ENCODE peak calls at places on chromosomes 3 and 15, in nine cellular contexts. K, S, Z, Y, I, R, G, L and A are unnamed samples.

GRCh38 chr3:15527031-15527459 is 5.5 kb upstream of the COLQ start:
- DNase-seq in K (no peak), S (no peak), Z (no peak), Y (peak), I (no peak), R (no peak), G (no peak), L (no peak), A (no peak)

GRCh38 chr15:101808201-101808600 is 3.8 kb upstream of the OR4F15 start:
- DNase-seq in K (no peak), S (no peak), Z (no peak), Y (no peak), I (no peak), R (no peak), G (no peak), L (no peak), A (no peak)

GRCh38 chr3:141915016-141915415 is 38.6 kb downstream of the ATP1B3 start:
- DNase-seq in K (no peak), S (no peak), Z (peak), Y (no peak), I (no peak), R (no peak), G (no peak), L (no peak), A (no peak)

GRCh38 chr15:85753261-85753660 is 41.5 kb downstream of the KLHL25 start:
- DNase-seq in K (no peak), S (no peak), Z (no peak), Y (no peak), I (no peak), R (no peak), G (no peak), L (no peak), A (no peak)

GRCh38 chr3:125401402-125401801 is 26.3 kb upstream of the ZNF148 start:
- DNase-seq in K (no peak), S (no peak), Z (no peak), Y (peak), I (no peak), R (no peak), G (no peak), L (no peak), A (no peak)

GRCh38 chr3:117628896-117629295 is 919.3 kb downstream of the TUSC7 start:
- DNase-seq in K (peak), S (no peak), Z (peak), Y (no peak), I (no peak), R (no peak), G (peak), L (peak), A (peak)

GRCh38 chr3:115836944-115837343 is 213.6 kb downstream of the GAP43 start:
- DNase-seq in K (no peak), S (no peak), Z (peak), Y (peak), I (no peak), R (no peak), G (peak), L (no peak), A (peak)

GRCh38 chr3:117165611-117166051 is 456.1 kb downstream of the TUSC7 start:
- DNase-seq in K (no peak), S (no peak), Z (no peak), Y (no peak), I (no peak), R (no peak), G (no peak), L (no peak), A (no peak)

GRCh38 chr3:15299036-15299435 is 33.4 kb downstream of the SH3BP5 start:
- DNase-seq in K (no peak), S (no peak), Z (no peak), Y (no peak), I (no peak), R (no peak), G (no peak), L (no peak), A (no peak)

GRCh38 chr3:192063570-192063969 is 602.6 kb downstream of the PYDC2 start:
- DNase-seq in K (no peak), S (no peak), Z (no peak), Y (no peak), I (no peak), R (no peak), G (peak), L (no peak), A (no peak)